ENCODE peak calls at places on chromosomes 6 and 20, in nine cellular contexts. N is spleen, Q is stomach, L is prostate gland, B is H1, W is K562, R is sigmoid colon, P is upper lobe of left lung, V is suprapubic skin. C is an unnamed sample. For H3K9me3, the result is how much of the 10 kb centered on the place peaks cover.

GRCh38 chr20:58142843-58143185 is 85.6 kb downstream of the ANKRD60 start:
- DNase-seq in N (no peak), V (peak), L (no peak), P (no peak), W (no peak), Q (no peak), R (peak), B (no peak), C (peak)

GRCh38 chr6:26183581-26184408 is 96.6 kb downstream of the HFE start:
- DNase-seq in V (no peak), B (peak), R (peak), L (peak), W (no peak), N (peak), Q (peak), P (peak), C (peak)

GRCh38 chr20:6819599-6819998 is 52.1 kb downstream of the BMP2 start:
- DNase-seq in N (no peak), R (no peak), P (no peak), W (no peak), L (no peak), Q (no peak), B (no peak), V (no peak), C (no peak)

GRCh38 chr20:40970218-40970617 is 58.4 kb upstream of the TOP1 start:
- DNase-seq in W (no peak), V (no peak), L (no peak), B (peak), N (no peak), R (peak), P (no peak), Q (peak), C (no peak)

GRCh38 chr6:38310061-38310460 is 329.7 kb downstream of the BTBD9 start:
- DNase-seq in B (no peak), V (no peak), N (no peak), Q (no peak), P (peak), L (no peak), W (no peak), R (no peak), C (no peak)

GRCh38 chr6:131400054-131400781 is 172.8 kb upstream of the ARG1 start:
- DNase-seq in N (no peak), V (no peak), P (no peak), R (no peak), B (no peak), L (no peak), Q (no peak), W (peak), C (no peak)

GRCh38 chr6:43718387-43719105 is 31.0 kb upstream of the MRPS18A start:
- DNase-seq in R (peak), W (no peak), L (no peak), Q (no peak), N (peak), B (no peak), V (no peak), P (no peak), C (no peak)

GRCh38 chr6:44053106-44053756 is 74.0 kb downstream of the MRPL14 start:
- DNase-seq in V (no peak), P (no peak), W (no peak), Q (no peak), L (no peak), R (no peak), N (peak), B (no peak), C (no peak)

GRCh38 chr6:14856177-14856576 is 389.7 kb upstream of the JARID2 start:
- DNase-seq in L (no peak), V (no peak), N (no peak), P (no peak), Q (no peak), W (no peak), B (no peak), R (no peak), C (no peak)

GRCh38 chr6:129598244-129599187 is 111.5 kb downstream of the ARHGAP18 start:
- DNase-seq in Q (no peak), V (no peak), N (no peak), B (no peak), P (no peak), W (peak), R (no peak), L (peak), C (no peak)

GRCh38 chr6:116398366-116399005 is 27.7 kb downstream of the DSE start:
- DNase-seq in P (no peak), N (no peak), R (no peak), L (no peak), Q (no peak), W (no peak), V (no peak), B (no peak), C (no peak)

GRCh38 chr20:7383218-7383617 is 557.0 kb downstream of the HAO1 start:
- DNase-seq in N (no peak), R (no peak), V (no peak), W (no peak), L (no peak), B (no peak), P (no peak), Q (no peak), C (no peak)

GRCh38 chr6:63663147-63663877 is 27.7 kb downstream of the PHF3 start:
- DNase-seq in N (no peak), W (no peak), R (no peak), V (no peak), L (no peak), P (no peak), Q (no peak), B (no peak), C (no peak)

GRCh38 chr20:50193851-50194830 is 3.5 kb downstream of the CEBPB start:
- DNase-seq in W (no peak), N (no peak), V (no peak), P (peak), L (no peak), B (no peak), Q (no peak), R (peak), C (no peak)

GRCh38 chr6:163529605-163530004 is 115.1 kb downstream of the QKI start:
- DNase-seq in P (no peak), R (no peak), V (no peak), W (no peak), L (no peak), B (no peak), N (no peak), Q (no peak), C (no peak)

GRCh38 chr6:117495873-117496272 is 13.4 kb downstream of the DCBLD1 start:
- DNase-seq in N (no peak), L (no peak), P (no peak), W (no peak), B (no peak), R (no peak), V (no peak), Q (no peak), C (no peak)

GRCh38 chr6:134447423-134447822 is 129.5 kb upstream of the SGK1 start:
- DNase-seq in V (no peak), N (no peak), L (peak), P (no peak), Q (peak), W (no peak), R (no peak), B (no peak), C (no peak)

GRCh38 chr20:48651271-48651670 is 176.5 kb downstream of the PREX1 start:
- DNase-seq in N (peak), V (no peak), B (no peak), W (no peak), L (no peak), Q (no peak), R (no peak), P (no peak), C (no peak)

GRCh38 chr6:21080221-21080620 is 513.3 kb upstream of the SOX4 start:
- DNase-seq in P (no peak), L (no peak), B (no peak), Q (no peak), N (no peak), R (no peak), W (no peak), V (no peak), C (no peak)

GRCh38 chr6:11672669-11673068 is 105.9 kb downstream of the ADTRP start:
- DNase-seq in R (no peak), B (no peak), L (no peak), W (no peak), V (no peak), P (no peak), N (no peak), Q (no peak), C (no peak)

GRCh38 chr6:4356899-4357659 is 221.7 kb upstream of the ECI2 start:
- DNase-seq in L (no peak), W (no peak), R (no peak), N (no peak), B (no peak), V (no peak), P (no peak), Q (peak), C (no peak)

GRCh38 chr6:7235712-7236311 is 77.2 kb downstream of the SSR1 start:
- DNase-seq in L (peak), W (no peak), N (no peak), Q (peak), B (no peak), R (no peak), P (peak), V (no peak), C (peak)

GRCh38 chr6:128394171-128394570 is 126.2 kb downstream of the PTPRK start:
- DNase-seq in B (no peak), N (no peak), R (no peak), L (no peak), Q (no peak), W (no peak), V (no peak), P (no peak), C (no peak)

GRCh38 chr20:23061713-23062561 is 12.5 kb upstream of the THBD start:
- DNase-seq in Q (no peak), B (peak), N (no peak), W (no peak), P (peak), V (no peak), R (peak), L (no peak), C (no peak)

GRCh38 chr6:53702316-53702715 is 36.8 kb upstream of the KLHL31 start:
- DNase-seq in P (no peak), V (no peak), B (no peak), Q (no peak), R (no peak), N (no peak), L (no peak), W (no peak), C (no peak)

GRCh38 chr6:53707108-53707897 is 41.7 kb upstream of the KLHL31 start:
- DNase-seq in P (no peak), Q (no peak), W (no peak), N (no peak), B (no peak), R (no peak), V (no peak), L (no peak), C (no peak)

GRCh38 chr6:53703047-53703446 is 37.5 kb upstream of the KLHL31 start:
- DNase-seq in P (no peak), N (no peak), B (no peak), L (no peak), V (no peak), R (no peak), W (no peak), Q (no peak), C (no peak)

GRCh38 chr6:53704700-53705099 is 39.1 kb upstream of the KLHL31 start:
- DNase-seq in P (no peak), B (no peak), V (no peak), R (no peak), W (no peak), L (peak), Q (no peak), N (no peak), C (no peak)

DNA sequence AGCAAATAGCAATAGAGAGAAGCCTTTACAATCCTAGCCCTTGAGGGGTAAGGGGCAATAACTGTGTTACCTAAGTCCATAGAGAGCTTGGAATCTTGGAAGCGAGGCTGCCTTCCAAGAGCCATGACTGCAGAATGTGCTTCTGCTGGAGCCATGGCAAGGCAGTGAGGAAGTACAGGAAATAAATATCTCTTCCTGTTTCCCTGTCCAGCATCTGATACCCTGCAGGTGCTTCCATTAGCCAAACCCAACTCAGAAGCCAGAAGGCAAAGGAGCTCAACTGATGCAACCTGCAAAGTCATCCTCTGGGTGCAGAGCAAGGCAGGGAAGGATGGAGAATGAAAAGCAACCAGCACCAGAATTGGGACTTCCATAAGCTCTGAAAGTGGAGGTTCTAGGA is 41.0 kb upstream of the KLHL31 start:
- DNase-seq in N (no peak), W (no peak), Q (no peak), L (no peak), R (no peak), P (no peak), V (no peak), B (no peak), C (no peak)
- H3K9me3 ChIP-seq in N (under half), W (under half), Q (under half), L (under half), R (under half), P (under half), V (under half), B (under half), C (under half)

DNA sequence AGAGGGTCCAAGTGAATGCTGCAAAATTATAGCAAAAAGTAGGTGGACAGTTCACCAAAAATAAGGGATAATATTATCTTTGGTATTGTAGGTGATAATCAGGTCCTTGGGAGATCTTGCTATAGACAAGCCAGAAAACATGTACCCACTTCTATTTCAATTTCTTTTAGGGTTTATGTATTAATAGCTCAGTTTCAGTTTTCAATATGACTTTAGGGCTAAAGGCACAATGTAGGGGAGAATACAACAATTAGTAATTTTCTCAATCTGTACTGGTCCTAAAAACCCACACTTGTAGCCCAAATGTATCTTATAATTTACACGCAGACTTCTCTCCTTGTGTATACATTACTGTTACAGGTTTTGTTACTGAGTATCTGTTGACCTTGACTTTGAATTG is 307.0 kb upstream of the ID4 start:
- DNase-seq in V (no peak), B (no peak), Q (no peak), P (no peak), N (no peak), W (no peak), L (no peak), R (no peak), C (no peak)
- TF ChIP-seq POLR2AphosphoS5 in V (no peak), B (no peak), Q (no peak), P (no peak), N (no peak), W (no peak), L (no peak), R (no peak), C (no peak)

DNA sequence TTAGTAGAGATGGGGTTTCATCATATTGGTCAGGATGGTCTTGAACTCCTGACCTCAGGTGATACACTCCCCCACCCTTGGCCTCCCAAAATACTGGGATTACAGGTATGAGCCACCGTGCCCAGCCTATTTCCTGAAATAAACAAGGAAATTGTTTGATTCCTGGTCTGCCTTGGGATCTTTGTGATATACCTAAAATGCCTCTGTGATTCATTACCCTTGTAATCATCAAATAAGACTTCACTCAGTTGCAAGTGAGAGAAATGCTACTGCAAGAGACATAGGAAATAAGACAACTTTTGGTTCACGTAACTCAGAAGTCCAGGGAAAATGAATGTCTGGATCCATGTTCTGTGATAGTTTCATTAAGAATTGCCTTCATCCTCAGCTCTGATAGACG is 173.2 kb upstream of the MARCKS start:
- DNase-seq in R (no peak), W (no peak), P (no peak), Q (no peak), N (no peak), L (no peak), B (no peak), V (no peak), C (no peak)
- TF ChIP-seq POLR2A in R (no peak), W (no peak), P (no peak), Q (no peak), N (no peak), L (no peak), B (no peak), V (no peak), C (no peak)

DNA sequence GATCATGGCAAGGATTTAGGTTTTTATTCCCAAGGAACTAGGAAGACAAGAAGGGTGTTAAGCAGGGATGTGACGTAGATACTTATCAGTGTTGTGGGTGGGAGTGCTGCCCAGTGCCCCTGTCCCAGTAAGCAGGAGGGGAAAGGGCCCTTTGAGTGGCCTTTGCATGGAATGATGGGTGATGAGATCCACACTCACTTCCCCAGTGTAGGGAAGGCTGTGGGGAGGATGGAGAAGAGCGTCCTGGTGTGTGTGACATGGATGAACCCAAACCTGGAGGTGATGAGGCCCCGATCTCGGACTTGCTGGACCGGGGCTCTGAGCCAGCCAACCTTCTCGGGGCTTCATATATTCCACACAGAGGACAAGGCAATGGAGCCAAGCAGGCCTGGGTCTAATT is 610.9 kb downstream of the CDH26 start:
- DNase-seq in Q (no peak), W (no peak), N (no peak), B (no peak), V (no peak), L (no peak), R (no peak), P (no peak), C (no peak)
- H3K9me3 ChIP-seq in Q (under half), W (under half), N (under half), B (under half), V (under half), L (under half), R (under half), P (under half), C (under half)